ENCODE peak calls at places on chromosomes 7 and 10, in eight cellular contexts. W is esophagus squamous epithelium; N is CD8-positive, alpha-beta T cell; F is tibial artery; H is heart right ventricle; D is neural progenitor cell; R is tibial nerve; P is mucosa of descending colon. I is an unnamed sample. For H3K9me3, the result is how much of the 10 kb centered on the place peaks cover.

GRCh38 chr10:12419279-12419847 is 70.0 kb downstream of the CAMK1D start:
- DNase-seq in P (peak), H (no peak), W (no peak), D (no peak), F (peak), R (peak), N (peak), I (peak)

GRCh38 chr7:134031835-134032617 is 95.1 kb upstream of the LRGUK start:
- DNase-seq in F (no peak), N (no peak), W (no peak), P (no peak), D (no peak), R (no peak), H (no peak), I (no peak)

GRCh38 chr10:54402576-54402975 is 398.5 kb downstream of the PCDH15 start:
- DNase-seq in R (no peak), W (no peak), P (no peak), N (no peak), H (no peak), D (peak), F (no peak), I (peak)

GRCh38 chr10:119131512-119132240 is 27.8 kb downstream of the DENND10 start:
- DNase-seq in P (no peak), H (no peak), N (no peak), W (no peak), D (no peak), F (no peak), R (no peak), I (no peak)

GRCh38 chr7:37315752-37316711 is 132.6 kb downstream of the ELMO1 start:
- DNase-seq in R (peak), P (no peak), F (peak), W (no peak), N (no peak), D (no peak), H (no peak), I (no peak)

GRCh38 chr10:104096692-104097091 is 11.0 kb upstream of the COL17A1 start:
- DNase-seq in H (no peak), N (no peak), P (no peak), R (no peak), W (no peak), F (no peak), D (no peak), I (no peak)

GRCh38 chr10:31871266-31871887 is 57.3 kb downstream of the ARHGAP12 start:
- DNase-seq in R (no peak), N (no peak), W (no peak), P (no peak), H (no peak), F (no peak), D (no peak), I (no peak)

GRCh38 chr10:101767600-101767945 is 8.3 kb downstream of the FGF8 start:
- DNase-seq in N (no peak), F (no peak), W (no peak), P (no peak), R (no peak), D (no peak), H (no peak), I (no peak)

GRCh38 chr10:4820804-4821401 is 5.1 kb upstream of the AKR1E2 start:
- DNase-seq in P (no peak), R (peak), F (peak), W (no peak), N (no peak), H (no peak), D (no peak), I (no peak)

GRCh38 chr10:61567729-61568128 is 95.0 kb upstream of the CABCOCO1 start:
- DNase-seq in R (no peak), D (no peak), P (no peak), N (no peak), W (no peak), H (no peak), F (no peak), I (no peak)

GRCh38 chr10:3125527-3126170 is 46.9 kb downstream of the PITRM1 start:
- DNase-seq in R (no peak), N (no peak), P (no peak), D (no peak), H (no peak), W (no peak), F (no peak), I (no peak)

GRCh38 chr7:119377-120163 is 72.8 kb upstream of the FAM20C start:
- DNase-seq in R (peak), H (peak), D (peak), N (no peak), P (no peak), W (no peak), F (peak), I (no peak)

GRCh38 chr7:24945899-24946298 is 34.1 kb downstream of the OSBPL3 start:
- DNase-seq in R (no peak), F (no peak), P (no peak), H (no peak), D (no peak), W (no peak), N (no peak), I (no peak)

GRCh38 chr7:158505683-158506082 is 81.9 kb downstream of the PTPRN2 start:
- DNase-seq in W (no peak), R (no peak), D (no peak), F (no peak), N (no peak), H (no peak), P (no peak), I (no peak)
- H3K9me3 ChIP-seq in W (under half), R (under half), D (under half), F (under half), N (under half), H (under half), P (under half), I (under half)

DNA sequence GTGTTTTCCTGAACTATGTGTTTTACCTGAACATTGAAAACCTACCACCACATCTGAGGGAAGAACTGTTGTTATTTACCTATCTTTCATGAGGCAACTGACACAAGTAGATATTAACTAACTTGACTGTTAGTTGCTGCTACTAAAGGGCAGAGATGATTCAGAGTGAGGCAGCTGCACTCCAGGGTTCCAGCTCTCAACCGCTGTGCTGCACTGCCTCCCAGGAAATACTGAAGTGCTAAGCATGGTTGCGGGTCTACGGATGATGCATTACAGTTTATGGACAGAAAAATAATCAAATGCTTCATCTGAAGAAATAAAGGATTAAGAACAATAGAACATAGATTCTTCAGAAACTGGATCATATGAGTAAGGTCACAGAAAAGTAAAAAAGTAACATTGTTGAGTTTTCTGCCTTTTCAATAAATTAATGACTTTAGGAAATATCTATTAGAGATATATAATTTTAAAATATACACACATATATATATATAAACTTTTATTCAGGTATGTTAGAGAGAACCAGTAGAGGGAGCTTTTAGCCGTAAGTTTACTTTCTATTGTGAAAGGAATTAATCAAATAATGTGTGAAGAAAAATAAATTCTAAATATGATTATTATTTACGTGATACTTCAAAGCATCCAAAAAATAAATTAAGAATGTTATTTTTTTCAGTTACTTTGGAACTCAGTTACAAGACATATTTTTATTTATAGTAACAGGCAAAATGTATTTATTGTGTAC is 620.0 kb downstream of the CNTNAP2 start:
- DNase-seq in N (no peak), P (no peak), W (no peak), H (no peak), F (no peak), R (no peak), D (no peak), I (no peak)
- TF ChIP-seq CTCF in N (no peak), P (no peak), W (no peak), H (no peak), F (no peak), R (no peak), D (peak), I (no peak)

DNA sequence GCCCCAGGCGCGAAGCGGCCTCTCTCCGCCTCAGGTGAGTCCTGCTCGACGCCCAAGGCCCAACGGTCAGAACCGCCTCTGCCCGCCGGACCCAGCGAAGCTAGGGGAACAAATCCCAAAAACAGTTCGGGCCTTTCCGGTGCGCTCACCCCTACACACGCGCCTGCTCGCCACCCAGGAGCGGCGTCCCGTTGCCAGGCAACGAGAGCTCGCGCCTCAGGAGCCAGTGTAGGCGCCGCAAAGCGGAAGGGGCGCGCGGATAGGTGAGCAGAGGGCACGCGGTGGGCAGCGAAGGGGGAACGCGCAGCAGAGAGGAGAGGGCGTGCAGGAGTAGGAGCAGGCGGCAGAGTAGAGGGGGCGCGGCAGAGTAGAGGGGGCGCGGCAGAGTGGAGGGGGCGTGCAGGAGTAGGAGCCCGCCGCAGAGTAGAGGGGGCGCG is at the start of the genes DYDC1 and DYDC2:
- DNase-seq in P (peak), W (no peak), D (peak), N (peak), R (no peak), F (no peak), H (peak), I (no peak)
- H3K4me3 ChIP-seq in P (no peak), W (peak), D (peak), N (peak), R (peak), F (peak), H (peak), I (no peak)

GRCh38 chr7:158102897-158103296 is 484.7 kb downstream of the PTPRN2 start:
- DNase-seq in F (no peak), P (no peak), N (no peak), H (no peak), W (no peak), R (no peak), D (no peak), I (peak)
- H3K9me3 ChIP-seq in F (under half), P (under half), N (under half), H (under half), W (under half), R (under half), D (under half), I (under half)

GRCh38 chr7:151060113-151060415 is 675 bp downstream of the SLC4A2 start:
- DNase-seq in D (no peak), F (no peak), W (no peak), N (no peak), H (no peak), R (no peak), P (no peak), I (no peak)
- TF ChIP-seq CTCF in D (no peak), F (no peak), W (no peak), N (no peak), H (no peak), R (no peak), P (no peak), I (no peak)

DNA sequence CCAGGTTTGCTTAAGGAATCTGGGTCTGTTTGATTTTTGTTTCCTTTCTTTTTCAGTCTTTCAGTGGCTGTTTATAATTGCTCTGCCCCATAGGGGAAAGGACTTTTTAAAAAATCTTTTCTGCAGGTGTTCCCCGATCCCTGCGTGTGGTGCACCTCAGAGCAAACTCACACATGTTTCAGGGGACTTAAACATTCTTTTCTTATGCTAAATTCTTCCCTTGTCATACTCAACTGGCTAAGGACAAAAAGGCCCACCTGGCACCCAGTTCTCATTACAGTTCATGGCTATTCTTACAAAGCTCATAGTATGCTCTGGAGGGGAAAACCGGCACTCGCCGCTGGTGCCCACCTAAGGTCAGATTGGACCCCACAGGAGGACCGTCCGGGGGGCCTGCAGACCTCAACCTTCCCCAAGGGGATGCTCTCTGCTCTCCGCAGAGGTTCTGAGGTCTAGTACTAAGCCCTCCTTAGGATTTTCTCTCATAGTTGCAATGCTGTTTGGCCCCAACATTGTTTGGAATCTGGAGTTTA is 220.3 kb downstream of the HGF start:
- DNase-seq in R (no peak), N (no peak), F (no peak), D (no peak), W (no peak), P (no peak), H (no peak), I (no peak)
- H3K4me3 ChIP-seq in R (no peak), N (no peak), F (no peak), D (no peak), W (no peak), P (no peak), H (no peak), I (no peak)

DNA sequence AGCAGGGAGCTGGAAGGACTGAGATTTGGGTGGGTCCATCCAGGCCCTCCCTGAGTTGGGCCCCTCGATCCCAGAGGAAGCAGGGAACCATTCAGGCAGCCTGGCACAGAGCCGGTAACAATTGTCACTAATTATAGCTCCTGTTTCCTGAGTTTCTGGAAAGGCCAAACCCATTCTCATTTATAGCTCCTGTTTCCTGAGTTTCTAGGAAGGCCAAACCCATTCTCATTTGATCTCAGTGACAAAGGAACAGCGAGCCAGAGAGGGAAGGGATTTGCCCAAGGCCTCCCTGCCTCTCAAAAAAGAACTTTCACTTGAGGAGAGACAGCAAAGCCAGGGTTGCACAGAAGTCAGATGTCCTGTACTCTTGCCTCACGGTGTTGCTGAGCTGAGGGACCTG is 521.9 kb downstream of the TYW1 start:
- DNase-seq in D (no peak), N (no peak), F (no peak), R (peak), H (peak), W (no peak), P (no peak), I (no peak)
- H3K9me3 ChIP-seq in D (under half), N (under half), F (under half), R (under half), H (under half), W (under half), P (under half), I (under half)

GRCh38 chr10:118102116-118102515 is 55.4 kb upstream of the RAB11FIP2 start:
- DNase-seq in D (no peak), H (no peak), N (no peak), P (no peak), W (no peak), F (no peak), R (no peak), I (no peak)
- TF ChIP-seq CTCF in D (no peak), H (no peak), N (no peak), P (no peak), W (no peak), F (no peak), R (no peak), I (no peak)

DNA sequence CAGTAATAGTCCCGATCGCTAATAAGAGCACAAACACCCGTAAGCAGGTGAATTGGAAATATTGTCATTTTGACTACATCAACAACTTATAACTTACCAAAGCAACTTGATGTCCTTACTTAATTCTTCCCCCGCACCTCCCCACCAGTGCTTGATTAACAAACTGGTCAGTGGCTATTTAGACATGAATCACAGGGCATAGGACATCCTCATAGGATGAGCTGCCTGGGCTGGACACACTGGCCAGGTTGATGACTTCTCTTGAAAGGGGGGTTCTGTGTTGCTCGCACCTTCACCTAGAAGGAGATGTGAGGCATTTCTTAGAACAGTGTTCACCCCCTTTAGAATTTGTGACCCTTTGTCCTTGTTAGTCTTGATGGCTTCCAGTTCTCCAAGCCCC is 163.2 kb downstream of the TCF7L2 start:
- DNase-seq in R (no peak), N (no peak), D (no peak), H (no peak), F (no peak), P (no peak), W (no peak), I (no peak)
- H3K4me3 ChIP-seq in R (no peak), N (no peak), D (no peak), H (no peak), F (no peak), P (no peak), W (no peak), I (no peak)

GRCh38 chr7:2754086-2754485 is 66.1 kb downstream of the AMZ1 start:
- DNase-seq in H (no peak), N (no peak), F (no peak), D (no peak), W (no peak), R (no peak), P (no peak), I (no peak)
- H3K9me3 ChIP-seq in H (under half), N (under half), F (under half), D (under half), W (under half), R (under half), P (under half), I (under half)

I was measured in Caco-2.